ENCODE peak calls at places on chromosomes 3 and 15, in seven cellular contexts. Y is stimulated activated CD4-positive, alpha-beta T cell treated with anti-CD3 and anti-CD28 coated beads, Interleukin-12 subunit alpha, Interleukin-12 subunit beta, amount 100 ng/mL, for 4 hours; Z is memory B cell; C is activated CD8-positive, alpha-beta memory T cell treated with anti-CD3 and anti-CD28 coated beads for 1 hour; I is vagina; A is fibroblast of the aortic adventitia; N is naive thymus-derived CD4-positive, alpha-beta T cell. R is an unnamed sample.

GRCh38 chr3:36595531-36595930 is 168.8 kb downstream of the DCLK3 start:
- DNase-seq in Z (no peak), I (no peak), A (no peak), N (no peak), Y (no peak), C (no peak), R (no peak)

GRCh38 chr15:29183071-29183831 is 86.4 kb downstream of the NSMCE3 start:
- DNase-seq in Y (no peak), I (no peak), A (no peak), C (no peak), Z (no peak), N (no peak), R (no peak)

GRCh38 chr15:65336767-65337435 is 32.4 kb downstream of the RNU5B-1 start:
- DNase-seq in Z (peak; percentile 20), A (no peak), C (no peak), Y (no peak), N (no peak), I (no peak), R (no peak)

GRCh38 chr3:72288955-72289707 is 504.2 kb upstream of the PROK2 start:
- DNase-seq in A (no peak), I (no peak), Y (no peak), Z (peak; percentile 23), N (peak; percentile 26), C (no peak), R (no peak)

GRCh38 chr15:51132384-51133139 is 37.9 kb upstream of the TNFAIP8L3 start:
- DNase-seq in Y (no peak), A (peak; percentile 97), I (no peak), N (no peak), Z (no peak), C (no peak), R (no peak)

GRCh38 chr15:72222433-72222832 is 8.6 kb downstream of the PKM start:
- DNase-seq in Y (no peak), C (no peak), I (no peak), N (no peak), Z (no peak), A (no peak), R (peak; percentile 63)

GRCh38 chr3:126474498-126475410 is 937 bp downstream of the ZXDC start:
- DNase-seq in Y (peak; percentile 39), Z (peak; percentile 13), I (no peak), C (no peak), N (no peak), A (peak; percentile 42), R (no peak)

GRCh38 chr3:170044280-170044679 is 6.5 kb downstream of the GPR160 start:
- DNase-seq in A (no peak), I (no peak), Z (no peak), Y (no peak), C (no peak), N (no peak), R (no peak)

GRCh38 chr3:100047455-100048141 is 66.7 kb downstream of the FILIP1L start:
- DNase-seq in A (peak; percentile 59), I (no peak), Y (no peak), N (no peak), Z (peak; percentile 45), C (no peak), R (no peak)

GRCh38 chr3:193396451-193397244 is 18.1 kb upstream of the ATP13A5 start:
- DNase-seq in C (no peak), A (no peak), Y (no peak), I (no peak), N (no peak), Z (no peak), R (no peak)

GRCh38 chr3:125480656-125481374 is 39.2 kb downstream of the SNX4 start:
- DNase-seq in A (peak; percentile 45), C (no peak), N (no peak), Y (no peak), I (no peak), Z (no peak), R (no peak)

GRCh38 chr3:126475411-126476114 is at the start of gene ZXDC:
- DNase-seq in A (peak; percentile 93), C (peak; percentile 75), N (peak; percentile 90), Z (peak; percentile 88), I (no peak), Y (peak; percentile 92), R (peak; percentile 100)

R was measured in 8988T.